ENCODE peak calls at places on chromosomes 4 and X, in five cellular contexts. One of them, this sample, is unnamed.

GRCh38 chr4:8439914-8440490 is 521 bp downstream of the ACOX3 start:
- DNase-seq in HFFc6: no peak
- DNase-seq in neural crest cell: no peak
- DNase-seq in H1: no peak
- DNase-seq in SK-N-SH: no peak
- DNase-seq in this sample: no peak

GRCh38 chrX:22109442-22109841 is 77.3 kb downstream of the PHEX start:
- DNase-seq in HFFc6: peak
- DNase-seq in neural crest cell: no peak
- DNase-seq in H1: no peak
- DNase-seq in SK-N-SH: no peak
- DNase-seq in this sample: peak

GRCh38 chrX:13940646-13941045 is 89.0 kb downstream of the GEMIN8 start:
- DNase-seq in HFFc6: no peak
- DNase-seq in neural crest cell: no peak
- DNase-seq in H1: no peak
- DNase-seq in SK-N-SH: no peak
- DNase-seq in this sample: no peak

GRCh38 chrX:15151267-15152196 is 118.4 kb downstream of the ASB9 start:
- DNase-seq in HFFc6: no peak
- DNase-seq in neural crest cell: no peak
- DNase-seq in H1: no peak
- DNase-seq in SK-N-SH: no peak
- DNase-seq in this sample: no peak

GRCh38 chrX:19566359-19567141 is 51.2 kb upstream of the MAP3K15 start:
- DNase-seq in HFFc6: peak
- DNase-seq in neural crest cell: no peak
- DNase-seq in H1: no peak
- DNase-seq in SK-N-SH: peak
- DNase-seq in this sample: peak

GRCh38 chrX:129531132-129531531 is 7.8 kb upstream of the SMARCA1 start:
- DNase-seq in HFFc6: no peak
- DNase-seq in neural crest cell: no peak
- DNase-seq in H1: no peak
- DNase-seq in SK-N-SH: no peak
- DNase-seq in this sample: no peak

GRCh38 chr4:161664740-161665139 is 499.1 kb downstream of the FSTL5 start:
- DNase-seq in HFFc6: no peak
- DNase-seq in neural crest cell: no peak
- DNase-seq in H1: no peak
- DNase-seq in SK-N-SH: no peak
- DNase-seq in this sample: no peak

GRCh38 chr4:106893395-106893881 is 142.7 kb downstream of the DKK2 start:
- DNase-seq in HFFc6: no peak
- DNase-seq in neural crest cell: no peak
- DNase-seq in H1: no peak
- DNase-seq in SK-N-SH: no peak
- DNase-seq in this sample: no peak

GRCh38 chr4:138113819-138114415 is 128.2 kb downstream of the SLC7A11 start:
- DNase-seq in HFFc6: peak
- DNase-seq in neural crest cell: no peak
- DNase-seq in H1: no peak
- DNase-seq in SK-N-SH: no peak
- DNase-seq in this sample: peak

GRCh38 chr4:167219090-167219489 is 15.2 kb downstream of the SPOCK3 start:
- DNase-seq in HFFc6: no peak
- DNase-seq in neural crest cell: no peak
- DNase-seq in H1: no peak
- DNase-seq in SK-N-SH: no peak
- DNase-seq in this sample: no peak

GRCh38 chr4:183130328-183131155 is 31.5 kb downstream of the WWC2 start:
- DNase-seq in HFFc6: no peak
- DNase-seq in neural crest cell: no peak
- DNase-seq in H1: no peak
- DNase-seq in SK-N-SH: peak
- DNase-seq in this sample: peak

GRCh38 chr4:164412246-164412645 is 341.7 kb upstream of the SMIM31 start:
- DNase-seq in HFFc6: no peak
- DNase-seq in neural crest cell: no peak
- DNase-seq in H1: no peak
- DNase-seq in SK-N-SH: no peak
- DNase-seq in this sample: no peak

GRCh38 chrX:47232803-47233332 is at the start of gene USP11:
- DNase-seq in HFFc6: peak
- DNase-seq in neural crest cell: peak
- DNase-seq in H1: no peak
- DNase-seq in SK-N-SH: peak
- DNase-seq in this sample: peak

GRCh38 chr4:7650606-7651400 is 216.1 kb upstream of the PSAPL1 start:
- DNase-seq in HFFc6: no peak
- DNase-seq in neural crest cell: peak
- DNase-seq in H1: no peak
- DNase-seq in SK-N-SH: no peak
- DNase-seq in this sample: peak

GRCh38 chr4:20299515-20299914 is 47.8 kb downstream of the SLIT2 start:
- DNase-seq in HFFc6: no peak
- DNase-seq in neural crest cell: no peak
- DNase-seq in H1: no peak
- DNase-seq in SK-N-SH: peak
- DNase-seq in this sample: peak

GRCh38 chr4:173218411-173219125 is 50.0 kb downstream of the GALNT7 start:
- DNase-seq in HFFc6: peak
- DNase-seq in neural crest cell: no peak
- DNase-seq in H1: no peak
- DNase-seq in SK-N-SH: no peak
- DNase-seq in this sample: peak

GRCh38 chr4:109977854-109978501 is 65.3 kb downstream of the EGF start:
- DNase-seq in HFFc6: peak
- DNase-seq in neural crest cell: no peak
- DNase-seq in H1: no peak
- DNase-seq in SK-N-SH: peak
- DNase-seq in this sample: peak

GRCh38 chrX:19875051-19875432 is 12.4 kb downstream of the SH3KBP1 start:
- DNase-seq in HFFc6: peak
- DNase-seq in neural crest cell: no peak
- DNase-seq in H1: no peak
- DNase-seq in SK-N-SH: no peak
- DNase-seq in this sample: no peak

GRCh38 chrX:48558270-48558669 is 16.0 kb upstream of the RBM3 start:
- DNase-seq in HFFc6: peak
- DNase-seq in neural crest cell: no peak
- DNase-seq in H1: no peak
- DNase-seq in SK-N-SH: no peak
- DNase-seq in this sample: peak

GRCh38 chr4:71241467-71242401 is 97.1 kb upstream of the SLC4A4 start:
- DNase-seq in HFFc6: no peak
- DNase-seq in neural crest cell: no peak
- DNase-seq in H1: no peak
- DNase-seq in SK-N-SH: no peak
- DNase-seq in this sample: no peak

GRCh38 chr4:155025762-155026457 is 182.5 kb upstream of the NPY2R start:
- DNase-seq in HFFc6: no peak
- DNase-seq in neural crest cell: peak
- DNase-seq in H1: peak
- DNase-seq in SK-N-SH: no peak
- DNase-seq in this sample: peak

GRCh38 chr4:3531306-3531886 is 826 bp downstream of the LRPAP1 start:
- DNase-seq in HFFc6: no peak
- DNase-seq in neural crest cell: no peak
- DNase-seq in H1: no peak
- DNase-seq in SK-N-SH: no peak
- DNase-seq in this sample: peak

GRCh38 chrX:115892787-115893671 is 277.5 kb upstream of the AGTR2 start:
- DNase-seq in HFFc6: no peak
- DNase-seq in neural crest cell: no peak
- DNase-seq in H1: no peak
- DNase-seq in SK-N-SH: peak
- DNase-seq in this sample: peak

GRCh38 chr4:186144180-186144579 is 39.7 kb downstream of the FAM149A start:
- DNase-seq in HFFc6: no peak
- DNase-seq in neural crest cell: peak
- DNase-seq in H1: no peak
- DNase-seq in SK-N-SH: peak
- DNase-seq in this sample: peak

GRCh38 chr4:169335331-169335730 is 64.6 kb upstream of the SH3RF1 start:
- DNase-seq in HFFc6: peak
- DNase-seq in neural crest cell: no peak
- DNase-seq in H1: no peak
- DNase-seq in SK-N-SH: no peak
- DNase-seq in this sample: no peak

GRCh38 chr4:42306221-42307109 is 90.8 kb upstream of the SHISA3 start:
- DNase-seq in HFFc6: no peak
- DNase-seq in neural crest cell: no peak
- DNase-seq in H1: no peak
- DNase-seq in SK-N-SH: peak
- DNase-seq in this sample: peak

GRCh38 chrX:41276661-41277506 is 57.1 kb upstream of the DDX3X start:
- DNase-seq in HFFc6: no peak
- DNase-seq in neural crest cell: no peak
- DNase-seq in H1: no peak
- DNase-seq in SK-N-SH: no peak
- DNase-seq in this sample: no peak

GRCh38 chrX:68443155-68443868 is 10.0 kb upstream of the OPHN1 start:
- DNase-seq in HFFc6: peak
- DNase-seq in neural crest cell: no peak
- DNase-seq in H1: no peak
- DNase-seq in SK-N-SH: no peak
- DNase-seq in this sample: no peak

GRCh38 chr4:55162396-55162795 is 37.0 kb upstream of the KDR start:
- DNase-seq in HFFc6: no peak
- DNase-seq in neural crest cell: no peak
- DNase-seq in H1: no peak
- DNase-seq in SK-N-SH: no peak
- DNase-seq in this sample: no peak

GRCh38 chr4:38605181-38605764 is 58.7 kb upstream of the KLF3 start:
- DNase-seq in HFFc6: no peak
- DNase-seq in neural crest cell: no peak
- DNase-seq in H1: no peak
- DNase-seq in SK-N-SH: no peak
- DNase-seq in this sample: no peak

GRCh38 chr4:38609614-38610013 is 54.4 kb upstream of the KLF3 start:
- DNase-seq in HFFc6: no peak
- DNase-seq in neural crest cell: no peak
- DNase-seq in H1: no peak
- DNase-seq in SK-N-SH: no peak
- DNase-seq in this sample: no peak

GRCh38 chr4:38605794-38606586 is 58.0 kb upstream of the KLF3 start:
- DNase-seq in HFFc6: no peak
- DNase-seq in neural crest cell: no peak
- DNase-seq in H1: no peak
- DNase-seq in SK-N-SH: no peak
- DNase-seq in this sample: no peak

GRCh38 chr4:38603652-38604051 is 60.3 kb upstream of the KLF3 start:
- DNase-seq in HFFc6: no peak
- DNase-seq in neural crest cell: no peak
- DNase-seq in H1: no peak
- DNase-seq in SK-N-SH: no peak
- DNase-seq in this sample: no peak

DNA sequence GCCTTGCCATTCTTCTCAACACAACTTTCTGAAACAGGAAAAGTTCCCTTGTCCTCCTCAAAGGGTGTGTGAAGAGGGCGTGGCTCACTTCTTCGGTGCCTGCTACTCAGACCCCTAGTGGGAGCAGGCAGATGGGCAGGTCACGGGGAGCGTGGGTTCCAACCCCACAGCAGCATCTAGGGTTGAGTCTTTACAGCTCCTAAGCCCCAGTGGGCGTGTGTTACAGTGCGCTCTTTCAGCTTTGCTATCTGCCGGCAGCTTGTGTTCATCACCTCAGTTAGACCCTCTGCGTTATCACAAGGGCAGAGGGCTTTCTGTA is 57.5 kb upstream of the KLF3 start:
- DNase-seq in HFFc6: no peak
- DNase-seq in neural crest cell: no peak
- DNase-seq in H1: no peak
- DNase-seq in SK-N-SH: no peak
- DNase-seq in this sample: no peak
- TF ChIP-seq CTCF in HFFc6: no peak
- TF ChIP-seq CTCF in neural crest cell: no peak
- TF ChIP-seq CTCF in H1: peak
- TF ChIP-seq CTCF in SK-N-SH: no peak
- TF ChIP-seq CTCF in this sample: no peak

DNA sequence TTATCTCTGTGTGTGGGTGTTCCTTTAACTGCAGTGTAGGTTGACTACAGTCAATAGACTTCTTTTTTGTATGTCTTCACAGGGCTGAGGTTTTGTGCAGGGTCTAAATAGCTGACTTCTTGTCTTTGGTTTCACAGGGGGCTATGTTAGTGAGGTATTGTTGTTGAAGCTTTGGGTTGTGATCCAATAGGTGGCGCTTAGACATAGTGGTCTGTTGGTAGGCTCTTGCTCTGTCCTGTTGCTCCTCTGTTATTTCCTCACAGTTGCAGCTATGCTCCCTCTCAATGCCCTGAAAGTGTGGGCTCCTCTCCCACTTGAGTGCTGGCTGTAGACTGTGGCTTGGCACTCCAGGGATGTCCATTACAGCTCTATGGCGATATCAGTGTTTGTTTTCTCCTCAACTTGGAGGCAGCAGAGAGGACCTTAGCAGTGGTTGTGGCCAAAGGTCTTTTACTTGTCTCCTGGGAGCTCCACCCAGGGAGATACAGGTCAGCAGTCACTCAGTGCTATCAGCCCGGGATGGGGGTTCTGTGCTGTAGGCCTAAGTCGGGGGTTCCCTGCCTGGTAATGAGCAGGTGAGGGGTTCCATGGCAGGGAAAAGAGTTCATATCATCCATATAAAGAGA is 14.0 kb downstream of the POF1B start:
- DNase-seq in HFFc6: no peak
- DNase-seq in neural crest cell: no peak
- DNase-seq in H1: no peak
- DNase-seq in SK-N-SH: no peak
- DNase-seq in this sample: no peak
- TF ChIP-seq CTCF in HFFc6: no peak
- TF ChIP-seq CTCF in neural crest cell: no peak
- TF ChIP-seq CTCF in H1: no peak
- TF ChIP-seq CTCF in SK-N-SH: no peak
- TF ChIP-seq CTCF in this sample: no peak

GRCh38 chr4:33054161-33054560 is 2334.0 kb downstream of the PCDH7 start:
- DNase-seq in HFFc6: no peak
- DNase-seq in neural crest cell: no peak
- DNase-seq in H1: no peak
- DNase-seq in SK-N-SH: no peak
- DNase-seq in this sample: peak
- TF ChIP-seq CTCF in HFFc6: no peak
- TF ChIP-seq CTCF in neural crest cell: no peak
- TF ChIP-seq CTCF in H1: no peak
- TF ChIP-seq CTCF in SK-N-SH: no peak
- TF ChIP-seq CTCF in this sample: no peak

GRCh38 chrX:135741192-135741715 is 26.7 kb downstream of the CT45A3 start:
- DNase-seq in HFFc6: no peak
- DNase-seq in neural crest cell: no peak
- DNase-seq in H1: no peak
- DNase-seq in SK-N-SH: no peak
- DNase-seq in this sample: no peak

GRCh38 chrX:135737361-135738071 is 24.1 kb downstream of the CT45A1 start:
- DNase-seq in HFFc6: no peak
- DNase-seq in neural crest cell: no peak
- DNase-seq in H1: no peak
- DNase-seq in SK-N-SH: no peak
- DNase-seq in this sample: peak

GRCh38 chrX:135740683-135741149 is 27.3 kb downstream of the CT45A3 start:
- DNase-seq in HFFc6: no peak
- DNase-seq in neural crest cell: peak
- DNase-seq in H1: no peak
- DNase-seq in SK-N-SH: peak
- DNase-seq in this sample: no peak
- TF ChIP-seq CTCF in HFFc6: peak
- TF ChIP-seq CTCF in neural crest cell: peak
- TF ChIP-seq CTCF in H1: peak
- TF ChIP-seq CTCF in SK-N-SH: peak
- TF ChIP-seq CTCF in this sample: peak

This sample was measured in fibroblast of mammary gland.